ENCODE peak calls at places on chromosomes 11 and 22, in four cellular contexts. One of them, this sample, is unnamed.

GRCh38 chr11:18490319-18490718 is 34.7 kb downstream of the LDHAL6A start:
- DNase-seq in naive B cell: no peak
- DNase-seq in GM10248: no peak
- DNase-seq in NCI-H524: no peak
- DNase-seq in this sample: no peak

GRCh38 chr11:37352485-37352884 is 754.4 kb upstream of the RAG2 start:
- DNase-seq in naive B cell: no peak
- DNase-seq in GM10248: no peak
- DNase-seq in NCI-H524: peak
- DNase-seq in this sample: no peak

GRCh38 chr11:20031155-20032001 is 128.9 kb downstream of the DBX1 start:
- DNase-seq in naive B cell: no peak
- DNase-seq in GM10248: no peak
- DNase-seq in NCI-H524: no peak
- DNase-seq in this sample: no peak

GRCh38 chr11:15810079-15810478 is 546.3 kb downstream of the SOX6 start:
- DNase-seq in naive B cell: no peak
- DNase-seq in GM10248: no peak
- DNase-seq in NCI-H524: no peak
- DNase-seq in this sample: no peak

GRCh38 chr11:72091292-72091691 is 10.6 kb downstream of the LRRC51 start:
- DNase-seq in naive B cell: peak
- DNase-seq in GM10248: peak
- DNase-seq in NCI-H524: peak
- DNase-seq in this sample: peak

GRCh38 chr22:48173061-48173849 is 1410.8 kb downstream of the TBC1D22A start:
- DNase-seq in naive B cell: no peak
- DNase-seq in GM10248: no peak
- DNase-seq in NCI-H524: no peak
- DNase-seq in this sample: no peak

GRCh38 chr11:1878134-1879031 is 13.3 kb downstream of the PRR33 start:
- DNase-seq in naive B cell: no peak
- DNase-seq in GM10248: no peak
- DNase-seq in NCI-H524: no peak
- DNase-seq in this sample: no peak

GRCh38 chr11:123218451-123218850 is 23.4 kb upstream of the CLMP start:
- DNase-seq in naive B cell: no peak
- DNase-seq in GM10248: no peak
- DNase-seq in NCI-H524: no peak
- DNase-seq in this sample: no peak

GRCh38 chr11:71937826-71938225 is 9.0 kb downstream of the RNF121 start:
- DNase-seq in naive B cell: no peak
- DNase-seq in GM10248: no peak
- DNase-seq in NCI-H524: no peak
- DNase-seq in this sample: no peak

GRCh38 chr11:119713361-119714040 is 15.5 kb downstream of the NECTIN1 start:
- DNase-seq in naive B cell: no peak
- DNase-seq in GM10248: no peak
- DNase-seq in NCI-H524: no peak
- DNase-seq in this sample: no peak

GRCh38 chr22:38075105-38075825 is 8.7 kb downstream of the SLC16A8 start:
- DNase-seq in naive B cell: no peak
- DNase-seq in GM10248: no peak
- DNase-seq in NCI-H524: no peak
- DNase-seq in this sample: no peak

GRCh38 chr22:48666620-48667019 is 1161.1 kb downstream of the BRD1 start:
- DNase-seq in naive B cell: no peak
- DNase-seq in GM10248: no peak
- DNase-seq in NCI-H524: no peak
- DNase-seq in this sample: no peak

GRCh38 chr11:31045335-31045734 is 324.2 kb downstream of the DCDC1 start:
- DNase-seq in naive B cell: no peak
- DNase-seq in GM10248: no peak
- DNase-seq in NCI-H524: no peak
- DNase-seq in this sample: no peak

GRCh38 chr11:68970921-68971636 is 9.7 kb downstream of the MRGPRD start:
- DNase-seq in naive B cell: no peak
- DNase-seq in GM10248: no peak
- DNase-seq in NCI-H524: no peak
- DNase-seq in this sample: no peak

GRCh38 chr11:35111171-35112055 is 27.6 kb upstream of the CD44 start:
- DNase-seq in naive B cell: no peak
- DNase-seq in GM10248: no peak
- DNase-seq in NCI-H524: no peak
- DNase-seq in this sample: no peak

GRCh38 chr11:28140689-28141455 is 32.7 kb downstream of the METTL15 start:
- DNase-seq in naive B cell: no peak
- DNase-seq in GM10248: no peak
- DNase-seq in NCI-H524: no peak
- DNase-seq in this sample: peak

GRCh38 chr22:42425989-42426355 is 6.2 kb downstream of the NFAM1 start:
- DNase-seq in naive B cell: no peak
- DNase-seq in GM10248: no peak
- DNase-seq in NCI-H524: no peak
- DNase-seq in this sample: no peak

This sample was measured in OCI-LY7.